ENCODE peak calls at places on chromosomes 1 and 21, in eight cellular contexts. G is NCI-H446; M is occipital lobe; P is ureter; L is NCI-H226; Q is iPS DF 6.9; C is CD8-positive, alpha-beta memory T cell; Z is uterus. R is an unnamed sample.

GRCh38 chr1:115976900-115977480 is 677 bp downstream of the SLC22A15 start:
- DNase-seq in G (no peak), Q (no peak), L (no peak), Z (no peak), P (no peak), C (no peak), M (peak), R (no peak)

GRCh38 chr1:2240251-2241156 is 12.4 kb downstream of the SKI start:
- DNase-seq in C (peak), L (no peak), Q (no peak), Z (peak), P (peak), G (no peak), M (no peak), R (no peak)

GRCh38 chr1:18108313-18109057 is 887 bp downstream of the IGSF21 start:
- DNase-seq in C (no peak), M (peak), L (no peak), Z (no peak), P (no peak), Q (no peak), G (peak), R (no peak)

GRCh38 chr1:40782371-40782956 is 1.1 kb upstream of the KCNQ4 start:
- DNase-seq in L (no peak), G (no peak), C (no peak), P (no peak), Q (no peak), M (no peak), Z (no peak), R (no peak)

GRCh38 chr1:211332839-211333238 is 6.2 kb downstream of the TRAF5 start:
- DNase-seq in P (no peak), L (no peak), G (no peak), M (no peak), Z (no peak), Q (no peak), C (no peak), R (no peak)

GRCh38 chr21:15742052-15742451 is 12.3 kb downstream of the USP25 start:
- DNase-seq in L (peak), Q (no peak), Z (no peak), C (no peak), G (no peak), P (no peak), M (no peak), R (no peak)

GRCh38 chr1:16153110-16153998 is 2.5 kb downstream of the EPHA2 start:
- DNase-seq in C (no peak), P (peak), M (no peak), Q (no peak), L (no peak), Z (no peak), G (no peak), R (no peak)

GRCh38 chr1:59498640-59499039 is 201.7 kb downstream of the FGGY start:
- DNase-seq in Q (no peak), M (no peak), P (no peak), C (no peak), G (no peak), L (peak), Z (peak), R (no peak)

GRCh38 chr1:184242507-184242943 is 144.3 kb upstream of the C1orf21 start:
- DNase-seq in P (no peak), G (no peak), L (peak), C (no peak), Q (no peak), M (no peak), Z (no peak), R (no peak)

GRCh38 chr1:207752456-207753132 is 740 bp downstream of the CD46 start:
- DNase-seq in Z (peak), G (no peak), M (no peak), L (no peak), C (no peak), P (peak), Q (no peak), R (no peak)

GRCh38 chr1:240402318-240402717 is 209.6 kb downstream of the GREM2 start:
- DNase-seq in M (no peak), L (no peak), Z (no peak), G (no peak), C (no peak), P (no peak), Q (no peak), R (no peak)

GRCh38 chr1:222171005-222171404 is 376.9 kb downstream of the HHIPL2 start:
- DNase-seq in L (no peak), P (no peak), Q (no peak), M (no peak), C (no peak), Z (no peak), G (peak), R (no peak)

GRCh38 chr1:87329051-87329755 is 523 bp downstream of the LMO4 start:
- DNase-seq in L (peak), G (peak), C (peak), M (no peak), P (peak), Q (no peak), Z (peak), R (peak)

GRCh38 chr1:203133969-203134725 is 6.6 kb downstream of the ADORA1 start:
- DNase-seq in L (peak), G (no peak), M (peak), Q (no peak), P (no peak), Z (peak), C (no peak), R (no peak)

GRCh38 chr21:42061195-42061865 is 9.8 kb upstream of the UMODL1 start:
- DNase-seq in Z (no peak), P (peak), M (no peak), L (no peak), Q (no peak), G (no peak), C (peak), R (peak)

GRCh38 chr1:224211262-224211962 is 28.4 kb downstream of the DEGS1 start:
- DNase-seq in P (no peak), Q (no peak), M (no peak), L (no peak), C (no peak), Z (peak), G (peak), R (no peak)

GRCh38 chr21:25963186-25963585 is 207.4 kb downstream of the APP start:
- DNase-seq in Z (no peak), M (no peak), G (no peak), C (no peak), P (no peak), Q (no peak), L (peak), R (no peak)

GRCh38 chr1:62688687-62689085 is 500 bp upstream of the DOCK7 start:
- DNase-seq in L (no peak), Z (no peak), P (no peak), G (no peak), M (no peak), C (no peak), Q (no peak), R (no peak)

GRCh38 chr1:218673170-218673569 is 328.0 kb downstream of the TGFB2 start:
- DNase-seq in Q (no peak), M (no peak), P (no peak), L (no peak), C (no peak), Z (no peak), G (no peak), R (no peak)

GRCh38 chr1:155934933-155935590 is 849 bp upstream of the KHDC4 start:
- DNase-seq in Z (no peak), C (no peak), Q (no peak), L (no peak), M (no peak), G (peak), P (peak), R (no peak)

GRCh38 chr1:161069201-161069685 is 448 bp downstream of the ARHGAP30 start:
- DNase-seq in C (no peak), P (no peak), M (no peak), G (no peak), L (no peak), Q (no peak), Z (no peak), R (no peak)

GRCh38 chr1:83850849-83851248 is 148.1 kb downstream of the TTLL7 start:
- DNase-seq in L (no peak), Q (no peak), C (no peak), P (no peak), Z (no peak), G (no peak), M (no peak), R (no peak)

GRCh38 chr1:111399792-111400610 is 27.5 kb downstream of the OVGP1 start:
- DNase-seq in M (no peak), G (peak), L (peak), Z (peak), P (peak), C (peak), Q (peak), R (no peak)